ENCODE peak calls at places on chromosomes 2 and 18, in five cellular contexts. M is CD8-positive, alpha-beta T cell; Y is fibroblast of pulmonary artery; G is GM10248; R is prostate gland. Z is an unnamed sample.

GRCh38 chr2:237693281-237694039 is 66.1 kb downstream of the LRRFIP1 start:
- DNase-seq in Y (peak), G (no peak), M (no peak), R (no peak), Z (no peak)

GRCh38 chr2:163682695-163683094 is 53.1 kb downstream of the FIGN start:
- DNase-seq in R (no peak), M (no peak), Y (peak), G (no peak), Z (no peak)

GRCh38 chr2:106547104-106547503 is 59.9 kb downstream of the CD8B2 start:
- DNase-seq in R (no peak), Y (no peak), M (no peak), G (no peak), Z (no peak)

GRCh38 chr2:233965032-233965614 is 48.0 kb downstream of the TRPM8 start:
- DNase-seq in Y (no peak), M (no peak), R (no peak), G (no peak), Z (no peak)

GRCh38 chr2:101124684-101125366 is 26.4 kb downstream of the TBC1D8 start:
- DNase-seq in Y (peak), G (no peak), M (no peak), R (no peak), Z (no peak)

GRCh38 chr2:3282056-3282998 is 95.3 kb downstream of the EIPR1 start:
- DNase-seq in R (peak), M (no peak), G (no peak), Y (peak), Z (no peak)

GRCh38 chr2:152176113-152176714 is 651 bp upstream of the STAM2 start:
- DNase-seq in R (no peak), G (peak), M (no peak), Y (peak), Z (peak)

GRCh38 chr2:9770308-9771100 is 72.8 kb upstream of the TAF1B start:
- DNase-seq in M (no peak), G (peak), Y (peak), R (peak), Z (peak)

GRCh38 chr2:224379210-224379609 is 22.7 kb downstream of the FAM124B start:
- DNase-seq in Y (no peak), G (no peak), R (no peak), M (no peak), Z (no peak)

GRCh38 chr2:185466915-185467314 is 271.7 kb upstream of the FSIP2 start:
- DNase-seq in R (no peak), G (no peak), M (no peak), Y (no peak), Z (no peak)

GRCh38 chr18:60339018-60339417 is 33.6 kb downstream of the MC4R start:
- DNase-seq in Y (no peak), G (no peak), M (no peak), R (no peak), Z (no peak)

GRCh38 chr2:72710418-72711152 is 115.2 kb downstream of the EXOC6B start:
- DNase-seq in Y (no peak), G (no peak), R (no peak), M (no peak), Z (no peak)

GRCh38 chr2:144267209-144267608 is 252.7 kb downstream of the ZEB2 start:
- DNase-seq in R (no peak), G (peak), Y (no peak), M (no peak), Z (peak)

GRCh38 chr18:70044626-70045025 is 97.0 kb upstream of the CD226 start:
- DNase-seq in M (no peak), R (no peak), G (no peak), Y (peak), Z (no peak)

GRCh38 chr2:171625013-171625412 is 62.3 kb upstream of the DYNC1I2 start:
- DNase-seq in M (no peak), G (no peak), Y (no peak), R (no peak), Z (no peak)

GRCh38 chr2:75603477-75603876 is 42.7 kb upstream of the EVA1A start:
- DNase-seq in R (no peak), M (no peak), G (no peak), Y (no peak), Z (no peak)

GRCh38 chr2:172395503-172395902 is 31.9 kb upstream of the ITGA6 start:
- DNase-seq in G (no peak), R (no peak), M (no peak), Y (no peak), Z (no peak)

GRCh38 chr2:10610213-10610892 is 79.4 kb downstream of the NOL10 start:
- DNase-seq in Y (no peak), G (no peak), M (no peak), R (no peak), Z (no peak)

GRCh38 chr18:79681484-79682387 is 2.1 kb downstream of the CTDP1 start:
- DNase-seq in R (peak), M (peak), G (no peak), Y (no peak), Z (no peak)

GRCh38 chr2:63796376-63796775 is 45.3 kb upstream of the UGP2 start:
- DNase-seq in Y (no peak), M (no peak), G (no peak), R (no peak), Z (no peak)

GRCh38 chr2:108605947-108606346 is 71.7 kb downstream of the LIMS1 start:
- DNase-seq in Y (no peak), R (no peak), M (no peak), G (no peak), Z (peak)

GRCh38 chr2:235135990-235136561 is 184.3 kb downstream of the SH3BP4 start:
- DNase-seq in R (peak), M (no peak), G (peak), Y (peak), Z (peak)

DNA sequence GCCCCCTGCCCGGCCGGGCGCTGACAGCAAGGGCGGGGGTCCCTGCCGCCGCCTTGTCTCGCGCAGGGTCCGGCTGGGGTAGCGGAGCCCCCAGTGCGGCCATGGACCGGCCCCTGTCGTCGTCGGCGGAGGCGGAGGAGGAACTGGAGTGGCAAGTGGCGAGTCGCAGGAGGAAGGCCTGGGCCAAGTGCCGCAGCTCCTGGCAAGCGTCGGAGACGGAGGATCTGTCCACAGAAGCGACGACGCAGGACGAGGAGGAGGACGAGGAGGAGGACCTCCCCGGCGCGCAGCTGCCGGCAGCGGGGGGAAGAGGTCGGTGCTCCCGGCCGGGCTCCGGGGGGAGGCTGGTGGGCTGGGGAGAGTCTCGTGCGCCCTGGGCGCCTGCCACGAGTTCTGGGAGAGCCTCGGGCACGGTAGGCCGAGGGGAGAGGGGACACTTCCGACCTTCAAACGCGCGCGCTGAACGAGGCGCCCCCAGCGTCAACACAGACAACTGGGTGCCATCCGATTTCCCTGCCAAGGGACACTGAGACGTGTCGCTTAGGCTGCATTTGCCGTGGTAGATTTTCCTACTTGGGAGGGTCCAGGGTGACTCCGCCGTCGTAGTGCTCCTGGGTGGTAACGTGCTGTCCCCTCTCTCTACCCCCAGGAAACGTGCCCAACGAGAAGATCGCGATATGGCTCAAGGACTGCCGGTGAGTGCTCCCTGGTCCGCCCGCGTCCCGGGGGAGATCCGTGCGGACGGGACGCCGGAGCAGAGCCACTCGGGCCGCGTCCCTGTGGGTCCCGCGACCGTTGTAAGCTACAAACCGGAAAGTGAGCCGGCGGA is 650 bp downstream of the ITPRID2 start:
- DNase-seq in Y (peak), G (peak), R (peak), M (peak), Z (peak)
- TF ChIP-seq CTCF in Y (no peak), G (peak), R (no peak), M (peak), Z (no peak)

GRCh38 chr2:45886229-45886663 is 234.8 kb downstream of the PRKCE start:
- DNase-seq in G (no peak), Y (peak), M (no peak), R (no peak), Z (no peak)

GRCh38 chr2:45883601-45884000 is 232.1 kb downstream of the PRKCE start:
- DNase-seq in Y (no peak), M (no peak), G (no peak), R (no peak), Z (no peak)

GRCh38 chr2:45884126-45884525 is 232.7 kb downstream of the PRKCE start:
- DNase-seq in Y (no peak), M (no peak), R (no peak), G (no peak), Z (no peak)

GRCh38 chr2:45882707-45883106 is 231.2 kb downstream of the PRKCE start:
- DNase-seq in R (no peak), Y (peak), M (no peak), G (no peak), Z (no peak)

DNA sequence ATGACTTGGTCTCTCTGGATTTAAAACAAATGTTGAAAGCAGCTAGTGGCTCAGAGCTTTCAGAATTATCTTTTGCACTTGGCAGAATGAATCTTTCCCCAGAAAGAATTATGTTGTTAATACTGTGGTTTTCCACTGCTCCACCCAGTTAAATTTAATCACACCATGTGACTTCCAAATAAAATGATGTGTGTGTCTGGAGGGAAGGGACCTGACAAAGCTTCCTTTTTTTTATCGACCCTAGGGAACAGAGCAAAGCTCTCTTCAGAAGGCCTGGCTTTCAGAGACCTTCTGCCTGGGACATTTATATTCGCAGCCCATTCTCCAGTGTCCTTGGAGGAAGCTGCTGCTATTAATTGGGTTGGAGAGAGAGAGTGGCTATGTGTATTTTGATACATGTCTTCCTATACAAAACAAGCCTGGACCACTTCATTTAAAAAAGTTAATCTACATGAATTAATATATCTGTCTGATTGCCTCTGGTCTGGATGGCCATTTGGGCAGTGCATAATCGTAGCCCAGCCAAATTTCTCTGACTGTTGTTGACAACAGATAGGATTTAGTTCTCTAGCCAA is 233.7 kb downstream of the PRKCE start:
- DNase-seq in G (no peak), Y (no peak), R (no peak), M (no peak), Z (no peak)
- TF ChIP-seq CTCF in G (no peak), Y (no peak), R (no peak), M (no peak), Z (no peak)

DNA sequence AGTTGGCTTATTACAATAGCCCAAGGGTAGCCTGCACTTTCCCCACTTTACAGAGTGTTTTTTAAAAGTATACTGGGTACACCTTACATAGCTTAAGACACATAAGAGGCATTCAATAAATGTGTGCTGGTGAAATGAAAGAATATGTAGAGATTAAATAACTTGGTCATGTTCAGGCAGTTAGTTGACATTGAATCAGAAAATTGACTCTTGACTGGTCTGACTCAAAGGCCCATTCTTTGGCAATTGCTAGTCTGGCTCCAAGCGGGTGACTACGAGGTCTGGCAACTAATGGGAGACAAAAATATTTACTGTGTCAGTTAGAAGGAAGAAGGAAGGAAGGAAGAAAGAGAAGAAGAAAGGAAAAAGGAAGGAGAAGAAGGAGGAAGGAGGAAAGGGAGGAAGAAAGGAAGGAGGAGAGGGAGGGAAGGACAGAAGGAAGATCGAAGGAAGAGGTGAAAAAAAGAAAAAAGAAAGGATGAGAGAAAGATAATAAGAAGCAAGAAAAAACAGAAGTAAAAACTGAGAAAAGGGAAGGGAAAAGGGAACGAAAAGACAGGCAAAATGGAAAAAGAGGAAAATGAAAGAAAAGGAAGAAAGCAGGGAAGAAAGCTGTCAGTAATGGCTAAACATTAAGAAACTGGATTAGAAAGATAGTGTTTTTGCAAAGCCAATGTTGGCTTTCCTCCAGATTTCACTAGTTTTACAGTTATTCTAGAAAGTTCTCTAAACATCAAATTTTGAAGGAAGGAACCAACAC is 286.5 kb upstream of the TRIB2 start:
- DNase-seq in M (no peak), R (no peak), G (no peak), Y (peak), Z (no peak)
- TF ChIP-seq CTCF in M (no peak), R (no peak), G (no peak), Y (no peak), Z (no peak)

GRCh38 chr2:29016500-29016899 is 35.4 kb downstream of the TOGARAM2 start:
- DNase-seq in G (no peak), M (no peak), Y (no peak), R (no peak), Z (no peak)

GRCh38 chr2:29013046-29013780 is 32.1 kb downstream of the TOGARAM2 start:
- DNase-seq in Y (no peak), R (no peak), M (no peak), G (no peak), Z (no peak)

GRCh38 chr2:29015701-29016470 is 34.8 kb downstream of the TOGARAM2 start:
- DNase-seq in R (no peak), M (no peak), Y (no peak), G (no peak), Z (no peak)

GRCh38 chr2:29014331-29014730 is 33.2 kb downstream of the TOGARAM2 start:
- DNase-seq in R (no peak), Y (no peak), M (no peak), G (no peak), Z (no peak)

GRCh38 chr2:29014811-29015414 is 33.8 kb downstream of the TOGARAM2 start:
- DNase-seq in Y (peak), R (no peak), G (peak), M (peak), Z (no peak)
- TF ChIP-seq CTCF in Y (peak), R (no peak), G (no peak), M (peak), Z (no peak)

GRCh38 chr2:74529357-74530238 is at the start of the genes AUP1 and HTRA2:
- DNase-seq in G (peak), Y (peak), R (peak), M (peak), Z (peak)
- TF ChIP-seq CTCF in G (no peak), Y (no peak), R (peak), M (no peak), Z (no peak)

GRCh38 chr2:189625636-189626035 is 35.6 kb upstream of the ASNSD1 start:
- DNase-seq in G (no peak), R (no peak), Y (no peak), M (no peak), Z (no peak)

GRCh38 chr2:189629553-189630453 is 31.5 kb upstream of the ASNSD1 start:
- DNase-seq in R (no peak), M (no peak), G (no peak), Y (peak), Z (no peak)

GRCh38 chr2:189624648-189625355 is 36.5 kb upstream of the ASNSD1 start:
- DNase-seq in R (no peak), G (no peak), M (no peak), Y (no peak), Z (no peak)

GRCh38 chr2:189628817-189629552 is 32.3 kb upstream of the ASNSD1 start:
- DNase-seq in G (no peak), Y (peak), M (no peak), R (no peak), Z (no peak)

DNA sequence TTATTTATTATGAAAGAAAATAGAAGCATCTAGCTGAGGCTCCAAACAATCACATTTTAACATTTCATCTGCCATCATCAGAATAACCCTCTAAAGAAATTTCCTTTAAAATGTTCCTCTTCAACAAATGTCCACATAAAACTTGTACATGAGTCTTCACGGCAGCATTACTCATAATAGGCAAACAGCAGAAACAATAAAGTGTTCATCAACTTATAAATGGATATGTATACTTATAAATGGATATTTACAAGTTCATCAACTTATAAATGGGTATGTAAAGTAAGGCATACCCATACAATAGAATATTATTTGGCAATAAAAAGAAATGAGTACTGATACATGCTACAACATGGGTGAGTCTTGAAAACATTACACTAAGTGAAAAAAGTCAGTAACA is 33.5 kb upstream of the ASNSD1 start:
- DNase-seq in M (no peak), Y (no peak), G (no peak), R (no peak), Z (no peak)
- TF ChIP-seq CTCF in M (no peak), Y (no peak), G (no peak), R (no peak), Z (no peak)

DNA sequence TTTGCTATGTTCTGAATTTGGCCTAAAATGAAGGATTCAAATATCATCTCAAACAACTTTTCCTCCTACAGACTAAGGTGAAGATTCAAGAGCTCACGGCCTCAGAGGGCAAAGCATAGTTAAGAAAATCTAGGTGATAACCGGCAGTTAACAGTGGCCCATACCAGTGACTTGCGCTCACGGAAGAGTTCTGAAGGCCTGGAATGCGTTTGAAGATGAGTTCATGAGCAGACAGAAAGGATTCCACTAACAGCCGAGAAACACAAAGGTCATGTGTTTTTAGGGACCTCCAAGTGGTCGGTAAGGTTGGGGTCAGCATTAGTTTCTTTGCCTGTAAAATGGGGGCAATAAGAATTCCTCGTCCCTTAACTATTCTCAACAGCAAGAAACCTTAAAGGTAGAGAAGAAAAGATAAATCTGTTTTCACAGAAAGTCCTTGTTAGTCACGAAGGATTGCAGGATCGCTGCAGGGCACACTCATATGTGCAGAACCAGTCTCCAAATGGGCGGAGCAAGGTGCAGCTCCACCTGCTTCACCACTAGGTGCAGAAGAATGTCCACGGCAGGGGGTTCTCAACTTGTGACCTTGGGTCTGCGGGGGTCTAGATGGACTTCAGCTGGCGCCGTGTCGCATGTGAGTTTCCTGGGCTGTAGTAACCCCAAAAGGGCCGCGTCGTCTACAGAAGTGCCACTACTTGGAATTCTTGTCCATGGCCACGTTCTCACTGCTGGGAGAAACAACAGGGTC is 708 bp upstream of the RPIA start:
- DNase-seq in R (no peak), Y (peak), G (peak), M (peak), Z (peak)
- TF ChIP-seq CTCF in R (peak), Y (no peak), G (no peak), M (no peak), Z (no peak)

Z was measured in GM13976.